ENCODE peak calls at places on chromosomes 1 and 21, in six cellular contexts. T is heart right ventricle, P is ovary, O is H9, Y is fibroblast of lung, Q is progenitor cell of endocrine pancreas. M is an unnamed sample.

GRCh38 chr21:15289896-15290841 is 225.4 kb upstream of the NRIP1 start:
- DNase-seq in P (peak), O (peak), Y (peak), Q (peak), T (peak), M (no peak)

GRCh38 chr1:41200728-41201127 is 41.4 kb downstream of the SCMH1 start:
- DNase-seq in T (no peak), P (no peak), Y (no peak), O (no peak), Q (no peak), M (no peak)

GRCh38 chr21:45790427-45790826 is 146.9 kb downstream of the PCBP3 start:
- DNase-seq in Y (no peak), T (no peak), O (no peak), Q (no peak), P (no peak), M (no peak)

GRCh38 chr1:156162430-156163037 is 9.1 kb downstream of the SEMA4A start:
- DNase-seq in T (no peak), Y (no peak), Q (no peak), O (no peak), P (no peak), M (no peak)

GRCh38 chr1:244826712-244827111 is 8.7 kb upstream of the COX20 start:
- DNase-seq in Q (no peak), P (no peak), O (no peak), Y (no peak), T (no peak), M (no peak)

GRCh38 chr1:167474191-167474641 is 44.1 kb downstream of the CD247 start:
- DNase-seq in O (no peak), Y (no peak), Q (no peak), T (no peak), P (no peak), M (no peak)

GRCh38 chr21:27024316-27024715 is 57.4 kb upstream of the ADAMTS5 start:
- DNase-seq in T (no peak), P (no peak), Y (peak), O (no peak), Q (no peak), M (no peak)

GRCh38 chr1:35561297-35561971 is 3.8 kb downstream of the NCDN start:
- DNase-seq in O (no peak), Q (no peak), T (no peak), P (no peak), Y (no peak), M (no peak)

GRCh38 chr1:180964609-180965008 is 51.9 kb downstream of the KIAA1614 start:
- DNase-seq in O (no peak), Q (no peak), T (no peak), Y (no peak), P (no peak), M (no peak)

GRCh38 chr1:147585640-147586383 is 44.5 kb downstream of the BCL9 start:
- DNase-seq in O (no peak), P (no peak), T (no peak), Q (no peak), Y (no peak), M (no peak)

GRCh38 chr1:168230709-168231108 is 4.9 kb downstream of the SFT2D2 start:
- DNase-seq in P (no peak), O (no peak), T (no peak), Y (no peak), Q (no peak), M (no peak)

GRCh38 chr1:45191418-45191783 is 15.0 kb downstream of the ZSWIM5 start:
- DNase-seq in Y (no peak), Q (no peak), P (no peak), T (no peak), O (no peak), M (no peak)

GRCh38 chr1:165635329-165635728 is 4.3 kb downstream of the MGST3 start:
- DNase-seq in Y (no peak), Q (no peak), T (no peak), O (no peak), P (no peak), M (peak)

GRCh38 chr1:225700164-225700740 is 47.3 kb upstream of the ENAH start:
- DNase-seq in P (no peak), O (no peak), T (no peak), Q (no peak), Y (peak), M (no peak)

GRCh38 chr1:177569476-177569875 is 398.7 kb downstream of the BRINP2 start:
- DNase-seq in Q (no peak), T (no peak), Y (no peak), P (no peak), O (no peak), M (no peak)

GRCh38 chr21:31395268-31395667 is 51.2 kb upstream of the TIAM1 start:
- DNase-seq in Q (no peak), P (no peak), O (no peak), Y (no peak), T (no peak), M (no peak)

GRCh38 chr1:228198977-228199590 is 8.8 kb upstream of the OBSCN start:
- DNase-seq in Y (no peak), T (no peak), P (no peak), O (no peak), Q (no peak), M (no peak)

GRCh38 chr1:36573445-36573844 is 90.7 kb upstream of the CSF3R start:
- DNase-seq in P (no peak), O (no peak), Y (no peak), Q (no peak), T (no peak), M (no peak)

GRCh38 chr1:158830074-158830677 is 975 bp upstream of the MNDA start:
- DNase-seq in Q (no peak), Y (no peak), O (no peak), T (no peak), P (no peak), M (peak)

GRCh38 chr1:97632075-97632474 is 288.8 kb downstream of the DPYD start:
- DNase-seq in Y (peak), P (no peak), T (no peak), Q (no peak), O (no peak), M (no peak)

GRCh38 chr1:228689255-228689654 is 46.0 kb upstream of the RHOU start:
- DNase-seq in T (no peak), Q (no peak), Y (no peak), P (no peak), O (no peak), M (no peak)

GRCh38 chr1:45230537-45230936 is 24.1 kb upstream of the ZSWIM5 start:
- DNase-seq in Y (no peak), T (no peak), O (peak), Q (no peak), P (no peak), M (peak)

GRCh38 chr1:202575906-202576653 is 134.2 kb downstream of the SYT2 start:
- DNase-seq in Y (no peak), Q (no peak), O (no peak), P (no peak), T (no peak), M (no peak)

GRCh38 chr1:215360786-215361185 is 206.3 kb upstream of the KCTD3 start:
- DNase-seq in T (no peak), Q (no peak), O (no peak), P (no peak), Y (peak), M (no peak)

GRCh38 chr1:69244211-69244610 is 323.5 kb upstream of the LRRC7 start:
- DNase-seq in Y (no peak), P (no peak), O (peak), T (no peak), Q (no peak), M (no peak)

GRCh38 chr1:167881069-167881468 is 32.9 kb downstream of the ADCY10 start:
- DNase-seq in Y (peak), Q (no peak), P (no peak), O (no peak), T (no peak), M (no peak)

GRCh38 chr21:41068411-41069304 is 99.3 kb upstream of the BACE2 start:
- DNase-seq in Y (peak), P (peak), T (peak), Q (peak), O (peak), M (peak)

GRCh38 chr1:98053471-98054366 is 132.9 kb upstream of the DPYD start:
- DNase-seq in O (peak), Q (peak), P (peak), Y (peak), T (peak), M (peak)

GRCh38 chr1:40894455-40894854 is 32.3 kb upstream of the CITED4 start:
- DNase-seq in O (no peak), Y (no peak), P (no peak), Q (no peak), T (no peak), M (no peak)

GRCh38 chr1:116449578-116449977 is 76.5 kb downstream of the ATP1A1 start:
- DNase-seq in Q (no peak), P (no peak), Y (no peak), O (no peak), T (no peak), M (no peak)

GRCh38 chr21:35400233-35400939 is 351.3 kb upstream of the RUNX1 start:
- DNase-seq in O (no peak), P (no peak), Y (peak), Q (no peak), T (peak), M (peak)

GRCh38 chr1:117061986-117062415 is 1.9 kb downstream of the TTF2 start:
- DNase-seq in P (no peak), T (no peak), Y (peak), O (no peak), Q (no peak), M (peak)

GRCh38 chr21:39388038-39388810 is 39.3 kb upstream of the HMGN1 start:
- DNase-seq in P (peak), T (peak), Q (peak), Y (peak), O (peak), M (peak)

GRCh38 chr1:218585565-218586184 is 240.5 kb downstream of the TGFB2 start:
- DNase-seq in O (peak), T (peak), Y (peak), Q (no peak), P (no peak), M (no peak)

DNA sequence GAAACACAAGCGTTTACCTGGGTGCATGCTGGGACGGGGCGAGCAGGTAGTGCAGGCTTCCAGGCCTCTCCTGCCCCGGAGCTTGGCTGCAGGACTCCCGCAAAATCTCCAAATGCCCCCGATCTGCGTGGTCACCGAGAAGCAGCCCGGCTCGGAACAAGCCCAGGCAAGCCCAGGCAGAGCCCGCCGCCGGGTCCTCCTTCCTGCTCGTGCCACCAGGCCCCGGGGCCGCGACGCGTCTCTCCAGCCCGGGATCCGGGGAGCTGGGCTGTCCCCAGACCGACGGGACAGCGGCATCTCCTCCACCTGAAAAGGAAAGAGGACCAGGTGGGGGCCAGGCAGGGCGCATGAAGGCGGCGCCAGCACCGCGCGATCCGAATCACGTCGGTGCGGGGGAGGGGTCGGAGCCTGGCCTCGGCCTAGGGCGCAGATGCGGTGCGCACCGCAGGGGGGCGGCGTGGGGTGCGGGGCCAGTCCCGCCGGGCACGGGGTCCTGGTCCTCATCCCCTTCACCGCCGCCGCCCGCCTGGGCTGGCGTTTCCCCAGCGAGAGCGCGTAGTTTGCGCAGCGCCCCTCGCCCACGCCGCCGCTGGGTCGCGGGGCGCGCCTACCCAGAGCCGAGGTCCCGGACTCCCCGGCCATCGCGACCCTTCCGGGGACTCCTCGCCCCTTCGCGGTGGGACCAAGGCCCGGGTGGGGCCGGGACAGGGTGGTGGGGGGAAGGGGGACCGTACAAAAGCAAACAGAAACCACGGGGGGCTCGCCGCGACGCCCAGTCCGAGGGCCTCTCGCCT is 52.4 kb upstream of the H6PD start:
- DNase-seq in Y (peak), O (peak), P (peak), Q (peak), T (no peak), M (peak)
- TF ChIP-seq CTCF in Y (no peak), O (no peak), P (peak), Q (peak), T (peak), M (peak)

GRCh38 chr1:169466259-169467230 is 19.2 kb downstream of the SLC19A2 start:
- DNase-seq in Y (peak), O (no peak), T (no peak), Q (no peak), P (no peak), M (no peak)
- TF ChIP-seq CTCF in Y (peak), O (peak), T (peak), Q (peak), P (peak), M (no peak)

DNA sequence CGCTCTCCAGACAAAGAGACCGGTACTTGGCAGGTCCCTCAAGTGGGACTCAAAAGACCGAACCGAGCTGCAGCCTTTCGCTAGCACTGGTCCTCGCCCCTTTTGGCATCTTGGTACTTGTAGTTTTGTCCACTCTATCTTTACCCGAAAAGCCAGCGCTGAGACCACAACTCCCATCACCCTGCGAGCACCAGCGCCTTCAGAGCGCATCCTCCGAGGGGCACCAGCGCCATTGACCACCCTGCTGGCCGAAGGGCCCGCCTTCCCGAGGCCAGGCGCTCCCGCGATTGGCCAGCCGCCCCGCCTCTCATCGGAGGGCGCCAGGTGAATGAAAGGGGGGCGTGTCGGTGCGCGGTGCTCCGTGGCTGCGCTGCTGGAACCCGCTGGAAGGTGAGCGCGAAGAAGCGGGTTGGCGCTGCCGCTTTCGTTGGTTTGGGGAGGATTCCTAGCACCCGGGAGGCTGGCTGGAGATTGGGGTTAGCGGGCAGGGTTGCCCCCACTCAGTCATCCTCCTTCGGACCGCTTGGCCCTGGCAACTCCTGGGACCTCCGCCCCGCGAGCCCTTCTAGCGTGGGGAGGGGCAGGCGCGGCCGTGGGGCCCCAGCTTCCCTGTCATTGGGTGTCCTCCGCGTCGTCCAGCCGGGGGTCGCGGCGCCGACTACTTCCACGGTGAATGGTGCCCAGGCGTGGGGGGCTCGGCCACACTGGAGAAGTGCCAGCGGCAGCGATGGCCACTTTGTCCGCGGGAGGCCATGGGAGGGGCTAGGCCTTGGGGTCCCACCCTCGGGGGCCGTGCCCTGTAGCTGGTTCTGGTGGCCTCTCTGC is at the start of gene ZBTB8B:
- DNase-seq in P (peak), Y (peak), T (peak), O (peak), Q (peak), M (peak)
- TF ChIP-seq CTCF in P (peak), Y (no peak), T (no peak), O (no peak), Q (no peak), M (no peak)

GRCh38 chr1:59057801-59058200 is 239.1 kb upstream of the FGGY start:
- DNase-seq in P (no peak), O (no peak), Y (peak), T (no peak), Q (no peak), M (no peak)

GRCh38 chr1:59054172-59054571 is 242.7 kb upstream of the FGGY start:
- DNase-seq in P (no peak), O (no peak), Y (no peak), Q (no peak), T (no peak), M (no peak)

GRCh38 chr1:59055908-59056719 is 240.8 kb upstream of the FGGY start:
- DNase-seq in Q (no peak), O (no peak), T (no peak), Y (peak), P (peak), M (no peak)

GRCh38 chr1:59058681-59059441 is 238.0 kb upstream of the FGGY start:
- DNase-seq in O (no peak), Y (no peak), P (no peak), Q (no peak), T (no peak), M (no peak)

DNA sequence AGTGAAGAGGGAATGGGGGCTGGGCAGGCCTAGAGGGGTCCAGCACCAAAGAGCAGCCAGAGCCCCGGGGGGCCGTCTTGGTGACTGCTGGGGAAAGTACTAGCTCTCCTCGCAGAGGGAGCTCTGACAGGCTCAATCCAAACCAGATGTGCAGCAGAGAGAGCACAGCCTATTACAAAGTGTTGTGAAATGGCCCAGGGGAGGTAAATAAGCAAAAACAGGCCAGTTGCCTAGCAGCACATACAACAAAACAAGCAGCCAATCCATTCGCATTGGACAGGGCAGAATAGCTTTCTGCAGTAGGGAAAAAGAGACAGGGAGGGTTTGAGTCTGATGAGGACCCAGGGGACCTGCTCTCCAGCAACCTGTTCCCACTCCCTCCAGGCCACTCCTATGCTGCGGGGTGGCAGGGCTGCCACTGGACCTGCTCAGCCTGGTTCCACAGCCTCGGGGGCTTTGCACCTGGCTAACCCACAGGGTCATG is 239.6 kb upstream of the FGGY start:
- DNase-seq in T (peak), O (no peak), P (peak), Y (peak), Q (no peak), M (no peak)
- TF ChIP-seq CTCF in T (peak), O (no peak), P (peak), Y (no peak), Q (no peak), M (no peak)

DNA sequence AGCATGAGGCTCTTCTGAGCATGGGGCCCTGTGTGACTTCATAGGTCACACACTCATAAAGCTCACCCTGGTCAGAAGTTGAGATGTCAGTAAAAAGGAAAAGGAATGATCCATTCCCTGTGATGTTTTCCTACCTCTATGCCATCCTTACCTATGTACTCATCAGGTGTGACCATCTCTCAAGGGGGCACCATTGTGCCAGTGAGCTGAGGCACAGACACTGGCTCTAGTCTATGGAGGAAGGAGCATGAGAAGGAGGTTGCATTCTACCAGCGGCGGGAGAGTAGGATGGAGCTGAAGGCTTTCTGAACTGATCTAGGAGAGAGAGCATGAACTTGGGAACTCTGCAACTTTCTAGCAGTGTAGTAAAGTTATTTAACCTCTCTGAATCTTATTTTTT is 65.8 kb upstream of the RGL1 start:
- DNase-seq in O (no peak), P (no peak), T (no peak), Y (no peak), Q (no peak), M (no peak)
- TF ChIP-seq CTCF in O (no peak), P (no peak), T (no peak), Y (no peak), Q (no peak), M (no peak)

DNA sequence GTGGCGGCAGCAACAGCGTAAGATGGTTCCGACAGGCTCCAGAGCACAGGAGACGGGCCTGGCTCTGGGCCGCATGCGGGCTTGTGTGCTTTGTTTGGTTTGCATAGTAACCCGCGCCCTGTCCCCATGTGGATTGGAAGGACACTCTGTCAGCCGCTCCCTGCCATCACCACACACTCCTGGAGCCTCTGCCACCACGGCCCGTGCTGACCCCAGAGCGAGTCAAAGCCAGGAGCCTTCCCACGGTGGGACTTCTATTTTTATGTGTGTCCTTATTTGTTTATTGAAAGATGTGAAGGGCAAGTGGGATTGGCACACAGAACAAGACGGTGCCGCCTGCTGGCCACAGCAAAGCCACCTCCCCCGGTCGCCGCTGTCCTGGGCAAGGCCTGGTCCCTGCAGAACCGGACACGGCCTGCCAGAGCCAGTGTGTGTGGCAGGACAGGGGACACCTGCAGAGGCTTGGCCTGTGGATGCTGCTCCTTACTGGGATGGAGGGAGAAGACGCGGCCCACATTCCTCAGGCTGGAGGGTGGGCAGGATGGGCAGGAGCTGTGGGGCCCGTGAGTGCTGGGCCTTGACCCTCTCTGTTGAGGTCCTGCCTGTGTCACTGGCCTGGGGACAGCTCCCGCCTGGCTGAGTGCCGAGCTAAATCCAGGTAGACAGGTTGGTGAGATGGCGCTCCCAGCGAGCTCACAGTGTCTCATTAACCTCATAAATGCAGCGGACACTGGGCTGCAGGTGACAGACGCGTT is 64.4 kb downstream of the AGPAT3 start:
- DNase-seq in Q (no peak), O (no peak), P (no peak), T (peak), Y (no peak), M (no peak)
- TF ChIP-seq CTCF in Q (no peak), O (no peak), P (no peak), T (peak), Y (no peak), M (no peak)

GRCh38 chr1:16644179-16645043 is 22.3 kb downstream of the RNU1-3 start:
- DNase-seq in T (peak), Y (peak), Q (peak), P (peak), O (peak), M (peak)
- TF ChIP-seq CTCF in T (peak), Y (peak), Q (peak), P (peak), O (peak), M (peak)